ENCODE peak calls at places on chromosomes 1 and 21, in seven cellular contexts. M, H, L, R, E, C and K are unnamed samples.

GRCh38 chr1:220807726-220808125 is 21.0 kb downstream of the MTARC1 start:
- DNase-seq in M (no peak), H (no peak), L (no peak), R (no peak), E (no peak), C (no peak), K (no peak)

GRCh38 chr1:48054246-48054645 is 57.1 kb upstream of the TRABD2B start:
- DNase-seq in M (no peak), H (no peak), L (no peak), R (no peak), E (no peak), C (no peak), K (no peak)

GRCh38 chr1:191608367-191608766 is 549.9 kb upstream of the RGS18 start:
- DNase-seq in M (no peak), H (no peak), L (no peak), R (no peak), E (no peak), C (no peak), K (no peak)

GRCh38 chr1:47405697-47406096 is 10.4 kb upstream of the FOXE3 start:
- DNase-seq in M (no peak), H (no peak), L (no peak), R (no peak), E (no peak), C (no peak), K (no peak)

GRCh38 chr1:19310061-19310460 is 1.9 kb downstream of the AKR7A2 start:
- DNase-seq in M (no peak), H (no peak), L (no peak), R (no peak), E (no peak), C (no peak), K (no peak)

GRCh38 chr1:231600461-231600976 is 26.1 kb upstream of the DISC1 start:
- DNase-seq in M (no peak), H (no peak), L (no peak), R (no peak), E (no peak), C (no peak), K (no peak)

GRCh38 chr21:38985423-38986378 is 180.0 kb downstream of the ETS2 start:
- DNase-seq in M (peak; percentile 80), H (peak; percentile 35), L (no peak), R (peak; percentile 85), E (no peak), C (peak; percentile 56), K (no peak)

GRCh38 chr21:45818904-45819285 is 162.7 kb upstream of the COL6A1 start:
- DNase-seq in M (peak; percentile 78), H (no peak), L (peak; percentile 24), R (no peak), E (no peak), C (no peak), K (no peak)

GRCh38 chr1:5992814-5993552 is 758 bp upstream of the NPHP4 start:
- DNase-seq in M (no peak), H (no peak), L (no peak), R (no peak), E (peak; percentile 86), C (no peak), K (no peak)

DNA sequence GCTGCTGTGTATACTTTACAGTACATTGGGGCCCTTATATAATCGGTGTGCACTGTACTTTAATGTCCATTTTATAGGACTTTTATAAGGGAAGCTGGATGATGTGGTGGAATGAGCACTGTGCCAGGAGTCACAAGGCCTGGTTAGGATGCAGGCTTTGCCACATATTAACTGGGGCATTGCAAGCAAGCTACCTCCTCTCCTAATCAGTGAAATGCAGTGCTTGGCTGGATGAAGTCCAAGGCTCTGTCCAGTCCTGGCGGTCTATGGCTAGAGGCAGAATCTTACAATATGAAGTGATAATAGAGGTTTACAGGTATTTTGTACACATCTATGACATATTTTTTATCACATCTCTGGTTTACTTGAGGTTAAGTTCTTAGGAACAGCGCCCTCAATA is 1.7 kb upstream of the PKP1 start:
- DNase-seq in M (no peak), H (no peak), L (no peak), R (no peak), E (no peak), C (no peak), K (no peak)
- TF ChIP-seq CTCF in M (no peak), H (no peak), L (no peak), R (no peak), E (no peak), C (no peak), K (no peak)

GRCh38 chr1:178733972-178734371 is 8.9 kb downstream of the RALGPS2 start:
- DNase-seq in M (no peak), H (no peak), L (no peak), R (no peak), E (no peak), C (no peak), K (no peak)
- TF ChIP-seq CTCF in M (peak; percentile 26), H (no peak), L (no peak), R (no peak), E (no peak), C (no peak), K (peak; percentile 13)

GRCh38 chr1:196609114-196609737 is 986 bp upstream of the KCNT2 start:
- DNase-seq in M (peak; percentile 18), H (no peak), L (peak; percentile 22), R (peak; percentile 19), E (no peak), C (no peak), K (no peak)
- TF ChIP-seq CTCF in M (no peak), H (no peak), L (no peak), R (no peak), E (no peak), C (no peak), K (no peak)

GRCh38 chr1:174167404-174167803 is 8.1 kb downstream of the RABGAP1L start:
- DNase-seq in M (no peak), H (no peak), L (no peak), R (no peak), E (no peak), C (no peak), K (no peak)

GRCh38 chr1:174165471-174166137 is 6.3 kb downstream of the RABGAP1L start:
- DNase-seq in M (no peak), H (no peak), L (no peak), R (peak; percentile 24), E (no peak), C (no peak), K (no peak)

GRCh38 chr1:174169342-174169741 is 10.0 kb downstream of the RABGAP1L start:
- DNase-seq in M (no peak), H (no peak), L (no peak), R (no peak), E (no peak), C (no peak), K (no peak)

GRCh38 chr1:174171078-174171477 is 11.8 kb downstream of the RABGAP1L start:
- DNase-seq in M (no peak), H (no peak), L (no peak), R (no peak), E (no peak), C (no peak), K (no peak)

GRCh38 chr1:174166530-174167328 is 7.4 kb downstream of the RABGAP1L start:
- DNase-seq in M (no peak), H (no peak), L (no peak), R (no peak), E (no peak), C (no peak), K (no peak)
- TF ChIP-seq CTCF in M (no peak), H (no peak), L (no peak), R (no peak), E (no peak), C (no peak), K (no peak)

GRCh38 chr1:23555949-23556640 is 3.2 kb downstream of the ID3 start:
- DNase-seq in M (peak; percentile 57), H (no peak), L (no peak), R (no peak), E (no peak), C (no peak), K (no peak)

GRCh38 chr1:23555225-23555801 is 4.0 kb downstream of the ID3 start:
- DNase-seq in M (no peak), H (no peak), L (no peak), R (peak; percentile 59), E (no peak), C (no peak), K (no peak)

GRCh38 chr1:23553896-23554480 is 5.3 kb downstream of the ID3 start:
- DNase-seq in M (no peak), H (no peak), L (no peak), R (no peak), E (no peak), C (no peak), K (no peak)

GRCh38 chr1:23553206-23553895 is 6.0 kb downstream of the ID3 start:
- DNase-seq in M (no peak), H (no peak), L (no peak), R (no peak), E (no peak), C (no peak), K (no peak)

GRCh38 chr1:23554481-23555224 is 4.6 kb downstream of the ID3 start:
- DNase-seq in M (peak; percentile 68), H (peak; percentile 80), L (peak; percentile 75), R (peak; percentile 75), E (peak; percentile 97), C (peak; percentile 97), K (no peak)
- TF ChIP-seq CTCF in M (peak; percentile 19), H (no peak), L (no peak), R (no peak), E (no peak), C (no peak), K (no peak)

GRCh38 chr1:9588551-9589143 is at the start of gene TMEM201:
- DNase-seq in M (peak; percentile 47), H (peak; percentile 93), L (peak; percentile 93), R (peak; percentile 92), E (peak; percentile 98), C (peak; percentile 99), K (peak; percentile 43)
- TF ChIP-seq CTCF in M (peak; percentile 55), H (peak; percentile 95), L (peak; percentile 65), R (peak; percentile 88), E (peak; percentile 70), C (peak; percentile 70), K (peak; percentile 66)

DNA sequence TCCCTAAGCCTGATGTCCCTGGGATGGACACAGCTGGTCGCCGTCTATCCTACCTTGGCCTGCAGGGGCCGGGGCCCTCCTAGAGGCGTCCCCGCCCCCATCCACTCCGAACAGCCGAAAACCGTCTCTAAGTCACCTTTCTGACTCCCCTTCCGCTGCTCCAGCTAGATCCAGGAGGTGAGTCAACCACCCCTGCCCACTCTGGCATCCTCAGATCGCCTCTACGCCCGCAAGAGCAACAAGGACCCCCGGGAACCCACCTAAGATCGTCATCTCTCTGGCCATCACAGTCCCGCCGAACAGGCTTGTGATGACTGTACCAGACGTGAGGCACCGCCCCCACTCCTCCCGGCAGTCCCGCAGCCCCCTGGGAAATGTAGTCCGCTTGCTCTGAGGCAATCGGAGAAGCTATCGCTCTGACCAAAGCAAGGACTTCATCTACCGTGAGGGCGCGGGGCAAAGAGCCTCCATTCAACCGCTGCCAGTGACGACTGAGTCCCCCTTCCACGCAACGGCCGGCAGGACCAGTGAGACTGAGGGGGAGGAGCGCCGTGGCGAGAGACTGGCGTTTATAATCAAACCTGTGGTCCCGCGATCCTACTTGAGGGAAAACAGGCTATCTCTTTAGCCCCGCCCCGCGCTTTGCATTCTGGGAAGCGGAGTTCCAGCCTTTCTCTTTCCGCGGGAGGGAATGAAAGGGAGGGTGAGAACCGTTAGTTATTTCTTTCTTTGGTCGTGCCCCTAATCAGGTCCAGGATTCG is at the start of gene HSPA13:
- DNase-seq in M (peak; percentile 100), H (peak; percentile 100), L (peak; percentile 95), R (peak; percentile 100), E (peak; percentile 100), C (peak; percentile 91), K (peak; percentile 94)
- TF ChIP-seq CTCF in M (no peak), H (no peak), L (no peak), R (no peak), E (peak; percentile 33), C (no peak), K (no peak)